ENCODE peak calls at places on chromosomes 6 and 20, in six cellular contexts. U, D, P, I, G and T are unnamed samples.

GRCh38 chr20:17995967-17996819 is 27.4 kb downstream of the MGME1 start:
- DNase-seq in I (peak; percentile 78), P (no peak), U (no peak), G (no peak), D (peak; percentile 61), T (peak; percentile 13)

GRCh38 chr6:33428219-33428890 is 8.5 kb downstream of the SYNGAP1 start:
- DNase-seq in G (peak; percentile 33), D (no peak), P (no peak), I (peak; percentile 60), U (no peak), T (no peak)

GRCh38 chr20:56348306-56348695 is 10.5 kb upstream of the FAM210B start:
- DNase-seq in G (no peak), U (no peak), D (no peak), P (no peak), I (no peak), T (no peak)

GRCh38 chr6:34817337-34817910 is 25.5 kb downstream of the BLTP3A start:
- DNase-seq in I (no peak), D (no peak), U (no peak), P (no peak), G (no peak), T (no peak)

GRCh38 chr20:53597521-53598120 is 4.0 kb upstream of the ZNF217 start:
- DNase-seq in I (no peak), D (no peak), U (no peak), G (no peak), P (no peak), T (no peak)

GRCh38 chr20:977021-977420 is 25.1 kb downstream of the RSPO4 start:
- DNase-seq in U (no peak), I (no peak), D (no peak), P (no peak), G (no peak), T (no peak)

GRCh38 chr6:146028250-146028789 is 542 bp upstream of the GRM1 start:
- DNase-seq in U (no peak), P (peak; percentile 93), I (peak; percentile 80), G (peak; percentile 14), D (peak; percentile 46), T (no peak)

GRCh38 chr6:29834564-29835436 is 7.2 kb downstream of the HLA-G start:
- DNase-seq in G (peak; percentile 50), U (no peak), D (no peak), I (peak; percentile 40), P (peak; percentile 75), T (no peak)

GRCh38 chr6:167712332-167713087 is 114.2 kb upstream of the AFDN start:
- DNase-seq in P (no peak), U (no peak), G (no peak), D (no peak), I (no peak), T (no peak)

GRCh38 chr6:160400426-160400825 is 52.2 kb downstream of the SLC22A3 start:
- DNase-seq in I (no peak), U (no peak), D (no peak), G (no peak), P (no peak), T (no peak)

GRCh38 chr6:105753184-105754097 is 332.7 kb upstream of the PRDM1 start:
- DNase-seq in G (no peak), U (no peak), I (no peak), D (peak; percentile 78), P (no peak), T (no peak)

GRCh38 chr6:91268941-91269340 is 682.1 kb upstream of the MAP3K7 start:
- DNase-seq in P (no peak), D (no peak), I (no peak), G (no peak), U (no peak), T (no peak)

GRCh38 chr20:45890997-45891983 is at the start of the genes CTSA and NEURL2:
- DNase-seq in D (peak; percentile 69), G (peak; percentile 84), U (peak; percentile 54), I (peak; percentile 94), P (peak; percentile 87), T (peak; percentile 72)

GRCh38 chr6:169659820-169660610 is 41.8 kb downstream of the WDR27 start:
- DNase-seq in D (no peak), I (no peak), G (no peak), U (no peak), P (no peak), T (no peak)

GRCh38 chr6:13712485-13712990 is 903 bp upstream of the RANBP9 start:
- DNase-seq in U (no peak), D (no peak), P (no peak), I (peak; percentile 70), G (no peak), T (no peak)

GRCh38 chr6:145544031-145544430 is 191.3 kb downstream of the EPM2A start:
- DNase-seq in D (peak; percentile 86), I (no peak), G (no peak), U (no peak), P (no peak), T (no peak)

GRCh38 chr20:48716086-48716485 is 111.7 kb downstream of the PREX1 start:
- DNase-seq in U (no peak), I (no peak), P (no peak), D (no peak), G (peak; percentile 51), T (no peak)

GRCh38 chr20:38722708-38723068 is 1.6 kb upstream of the SLC32A1 start:
- DNase-seq in P (no peak), G (no peak), D (no peak), U (no peak), I (no peak), T (no peak)

GRCh38 chr6:10518461-10519216 is 2.5 kb upstream of the GCNT2 start:
- DNase-seq in U (no peak), G (no peak), P (no peak), I (peak; percentile 89), D (no peak), T (no peak)

GRCh38 chr20:24102749-24103148 is 114.2 kb upstream of the GGTLC1 start:
- DNase-seq in D (no peak), P (no peak), I (peak; percentile 71), G (no peak), U (no peak), T (no peak)

GRCh38 chr20:33415948-33416347 is 14.6 kb upstream of the CDK5RAP1 start:
- DNase-seq in P (peak; percentile 23), I (peak; percentile 54), U (no peak), D (no peak), G (no peak), T (no peak)

GRCh38 chr6:11370191-11371018 is 137.9 kb upstream of the NEDD9 start:
- DNase-seq in D (no peak), G (no peak), I (peak; percentile 98), U (no peak), P (no peak), T (no peak)

GRCh38 chr6:76681781-76682180 is 609.3 kb upstream of the IMPG1 start:
- DNase-seq in G (no peak), D (no peak), U (no peak), P (no peak), I (peak; percentile 51), T (no peak)

GRCh38 chr6:25138024-25138696 is 141.0 kb upstream of the CARMIL1 start:
- DNase-seq in D (no peak), U (no peak), G (peak; percentile 57), P (no peak), I (peak; percentile 82), T (peak; percentile 41)

GRCh38 chr6:36682328-36683144 is 4.0 kb downstream of the CDKN1A start:
- DNase-seq in D (no peak), P (no peak), U (no peak), G (peak; percentile 65), I (peak; percentile 32), T (no peak)

GRCh38 chr20:44701116-44701865 is 13.9 kb upstream of the CCN5 start:
- DNase-seq in G (no peak), P (peak; percentile 33), U (no peak), D (no peak), I (no peak), T (peak; percentile 69)

GRCh38 chr6:152117156-152118129 is 310.0 kb downstream of the ESR1 start:
- DNase-seq in G (no peak), P (no peak), D (no peak), U (no peak), I (no peak), T (no peak)

GRCh38 chr20:22743426-22743825 is 159.1 kb upstream of the FOXA2 start:
- DNase-seq in G (no peak), P (no peak), U (no peak), I (no peak), D (no peak), T (no peak)

GRCh38 chr6:153216789-153217188 is 85.7 kb upstream of the RGS17 start:
- DNase-seq in D (no peak), G (no peak), I (no peak), U (no peak), P (no peak), T (no peak)

GRCh38 chr20:10669843-10670446 is 3.9 kb downstream of the JAG1 start:
- DNase-seq in I (no peak), G (no peak), U (no peak), P (no peak), D (no peak), T (no peak)

GRCh38 chr20:10427060-10427692 is 6.8 kb downstream of the MKKS start:
- DNase-seq in U (no peak), P (peak; percentile 56), D (peak; percentile 66), G (peak; percentile 29), I (peak; percentile 84), T (peak; percentile 31)

GRCh38 chr20:46779831-46780230 is 70.4 kb downstream of the SLC2A10 start:
- DNase-seq in P (no peak), I (no peak), D (no peak), U (no peak), G (no peak), T (no peak)

GRCh38 chr6:123636771-123637170 is at the start of gene TRDN:
- DNase-seq in P (peak; percentile 1), G (no peak), D (no peak), U (no peak), I (no peak), T (no peak)

GRCh38 chr20:50482396-50482890 is 27.7 kb upstream of the PTPN1 start:
- DNase-seq in P (no peak), G (no peak), U (no peak), I (no peak), D (no peak), T (no peak)

GRCh38 chr6:113875470-113875869 is 18.3 kb downstream of the MARCKS start:
- DNase-seq in D (no peak), I (no peak), U (no peak), P (no peak), G (no peak), T (no peak)

GRCh38 chr6:25125736-25126135 is 153.4 kb upstream of the CARMIL1 start:
- DNase-seq in G (no peak), I (no peak), U (no peak), D (no peak), P (no peak), T (no peak)

GRCh38 chr6:160355001-160355400 is 6.8 kb downstream of the SLC22A3 start:
- DNase-seq in D (no peak), G (no peak), I (no peak), U (no peak), P (no peak), T (no peak)